ENCODE peak calls at places on chromosomes 5 and 9, in six cellular contexts. One of them, this sample, is unnamed.

GRCh38 chr9:110655723-110656641 is 12.6 kb upstream of the MUSK start:
- DNase-seq in HFF-Myc: no peak
- DNase-seq in iris pigment epithelial cell: peak
- DNase-seq in fibroblast of pulmonary artery: peak
- DNase-seq in fibroblast of villous mesenchyme: peak
- DNase-seq in body of pancreas: no peak
- DNase-seq in this sample: peak

GRCh38 chr5:122756263-122756911 is 18.5 kb upstream of the SNX2 start:
- DNase-seq in fibroblast of villous mesenchyme: peak
- DNase-seq in iris pigment epithelial cell: peak
- DNase-seq in fibroblast of pulmonary artery: peak
- DNase-seq in HFF-Myc: no peak
- DNase-seq in body of pancreas: no peak
- DNase-seq in this sample: no peak

GRCh38 chr5:159444441-159445082 is 114.3 kb upstream of the IL12B start:
- DNase-seq in fibroblast of pulmonary artery: peak
- DNase-seq in HFF-Myc: no peak
- DNase-seq in fibroblast of villous mesenchyme: peak
- DNase-seq in body of pancreas: no peak
- DNase-seq in iris pigment epithelial cell: peak
- DNase-seq in this sample: no peak

GRCh38 chr5:73095564-73096238 is 24.7 kb upstream of the TMEM171 start:
- DNase-seq in fibroblast of pulmonary artery: no peak
- DNase-seq in HFF-Myc: no peak
- DNase-seq in fibroblast of villous mesenchyme: no peak
- DNase-seq in body of pancreas: no peak
- DNase-seq in iris pigment epithelial cell: no peak
- DNase-seq in this sample: no peak

GRCh38 chr5:82349651-82350050 is 71.5 kb upstream of the RPS23 start:
- DNase-seq in HFF-Myc: no peak
- DNase-seq in fibroblast of villous mesenchyme: no peak
- DNase-seq in iris pigment epithelial cell: no peak
- DNase-seq in fibroblast of pulmonary artery: no peak
- DNase-seq in body of pancreas: no peak
- DNase-seq in this sample: no peak

GRCh38 chr9:124813496-124814177 is 36.7 kb downstream of the OLFML2A start:
- DNase-seq in iris pigment epithelial cell: no peak
- DNase-seq in body of pancreas: no peak
- DNase-seq in HFF-Myc: no peak
- DNase-seq in fibroblast of villous mesenchyme: no peak
- DNase-seq in fibroblast of pulmonary artery: no peak
- DNase-seq in this sample: no peak

GRCh38 chr5:57642066-57642465 is 159.5 kb upstream of the ACTBL2 start:
- DNase-seq in iris pigment epithelial cell: no peak
- DNase-seq in fibroblast of villous mesenchyme: no peak
- DNase-seq in HFF-Myc: no peak
- DNase-seq in body of pancreas: no peak
- DNase-seq in fibroblast of pulmonary artery: no peak
- DNase-seq in this sample: no peak

GRCh38 chr5:157511656-157512644 is 51.9 kb downstream of the NIPAL4 start:
- DNase-seq in HFF-Myc: peak
- DNase-seq in iris pigment epithelial cell: peak
- DNase-seq in fibroblast of pulmonary artery: peak
- DNase-seq in fibroblast of villous mesenchyme: peak
- DNase-seq in body of pancreas: peak
- DNase-seq in this sample: peak

GRCh38 chr9:89617978-89618377 is 13.2 kb downstream of the GADD45G start:
- DNase-seq in body of pancreas: peak
- DNase-seq in fibroblast of villous mesenchyme: no peak
- DNase-seq in iris pigment epithelial cell: no peak
- DNase-seq in fibroblast of pulmonary artery: no peak
- DNase-seq in HFF-Myc: no peak
- DNase-seq in this sample: peak

GRCh38 chr9:120708526-120709224 is 5.6 kb downstream of the MEGF9 start:
- DNase-seq in iris pigment epithelial cell: no peak
- DNase-seq in HFF-Myc: peak
- DNase-seq in fibroblast of pulmonary artery: peak
- DNase-seq in fibroblast of villous mesenchyme: peak
- DNase-seq in body of pancreas: no peak
- DNase-seq in this sample: no peak

GRCh38 chr9:127801955-127802575 is 617 bp upstream of the FPGS start:
- DNase-seq in HFF-Myc: no peak
- DNase-seq in iris pigment epithelial cell: peak
- DNase-seq in fibroblast of villous mesenchyme: peak
- DNase-seq in body of pancreas: no peak
- DNase-seq in fibroblast of pulmonary artery: peak
- DNase-seq in this sample: no peak

GRCh38 chr5:109964136-109964535 is 274.4 kb downstream of the MAN2A1 start:
- DNase-seq in HFF-Myc: no peak
- DNase-seq in body of pancreas: no peak
- DNase-seq in fibroblast of villous mesenchyme: no peak
- DNase-seq in fibroblast of pulmonary artery: no peak
- DNase-seq in iris pigment epithelial cell: no peak
- DNase-seq in this sample: no peak

GRCh38 chr5:26388946-26389345 is 649.4 kb downstream of the CDH9 start:
- DNase-seq in iris pigment epithelial cell: peak
- DNase-seq in body of pancreas: no peak
- DNase-seq in HFF-Myc: no peak
- DNase-seq in fibroblast of villous mesenchyme: no peak
- DNase-seq in fibroblast of pulmonary artery: no peak
- DNase-seq in this sample: no peak

GRCh38 chr5:57948091-57948490 is 465.5 kb upstream of the ACTBL2 start:
- DNase-seq in fibroblast of pulmonary artery: no peak
- DNase-seq in HFF-Myc: no peak
- DNase-seq in iris pigment epithelial cell: no peak
- DNase-seq in fibroblast of villous mesenchyme: no peak
- DNase-seq in body of pancreas: no peak
- DNase-seq in this sample: no peak

GRCh38 chr9:92501671-92502393 is 19.5 kb upstream of the ASPN start:
- DNase-seq in fibroblast of pulmonary artery: peak
- DNase-seq in body of pancreas: peak
- DNase-seq in iris pigment epithelial cell: peak
- DNase-seq in HFF-Myc: no peak
- DNase-seq in fibroblast of villous mesenchyme: peak
- DNase-seq in this sample: no peak

GRCh38 chr5:111172504-111172903 is 51.7 kb upstream of the CAMK4 start:
- DNase-seq in fibroblast of villous mesenchyme: no peak
- DNase-seq in body of pancreas: peak
- DNase-seq in iris pigment epithelial cell: no peak
- DNase-seq in HFF-Myc: no peak
- DNase-seq in fibroblast of pulmonary artery: no peak
- DNase-seq in this sample: no peak

GRCh38 chr5:93587919-93588585 is 5.0 kb downstream of the NR2F1 start:
- DNase-seq in iris pigment epithelial cell: peak
- DNase-seq in body of pancreas: no peak
- DNase-seq in fibroblast of pulmonary artery: no peak
- DNase-seq in fibroblast of villous mesenchyme: no peak
- DNase-seq in HFF-Myc: no peak
- DNase-seq in this sample: no peak

GRCh38 chr9:120351106-120351505 is 228.9 kb downstream of the CDK5RAP2 start:
- DNase-seq in fibroblast of villous mesenchyme: no peak
- DNase-seq in iris pigment epithelial cell: no peak
- DNase-seq in fibroblast of pulmonary artery: no peak
- DNase-seq in body of pancreas: no peak
- DNase-seq in HFF-Myc: no peak
- DNase-seq in this sample: no peak

GRCh38 chr9:121748080-121748479 is 96.6 kb downstream of the DAB2IP start:
- DNase-seq in body of pancreas: no peak
- DNase-seq in HFF-Myc: no peak
- DNase-seq in iris pigment epithelial cell: no peak
- DNase-seq in fibroblast of pulmonary artery: no peak
- DNase-seq in fibroblast of villous mesenchyme: no peak
- DNase-seq in this sample: no peak

GRCh38 chr5:32713396-32714381 is 2.6 kb downstream of the NPR3 start:
- DNase-seq in fibroblast of villous mesenchyme: no peak
- DNase-seq in fibroblast of pulmonary artery: no peak
- DNase-seq in HFF-Myc: no peak
- DNase-seq in body of pancreas: peak
- DNase-seq in iris pigment epithelial cell: peak
- DNase-seq in this sample: no peak

GRCh38 chr5:43422143-43422542 is 10.0 kb upstream of the CCL28 start:
- DNase-seq in fibroblast of pulmonary artery: peak
- DNase-seq in body of pancreas: peak
- DNase-seq in iris pigment epithelial cell: peak
- DNase-seq in HFF-Myc: no peak
- DNase-seq in fibroblast of villous mesenchyme: peak
- DNase-seq in this sample: no peak

GRCh38 chr5:59744531-59744992 is 149.0 kb downstream of the PDE4D start:
- DNase-seq in fibroblast of pulmonary artery: peak
- DNase-seq in HFF-Myc: no peak
- DNase-seq in body of pancreas: no peak
- DNase-seq in iris pigment epithelial cell: peak
- DNase-seq in fibroblast of villous mesenchyme: peak
- DNase-seq in this sample: no peak

GRCh38 chr9:131379056-131379455 is 14.8 kb upstream of the PRRC2B start:
- DNase-seq in fibroblast of villous mesenchyme: no peak
- DNase-seq in body of pancreas: no peak
- DNase-seq in fibroblast of pulmonary artery: no peak
- DNase-seq in iris pigment epithelial cell: no peak
- DNase-seq in HFF-Myc: no peak
- DNase-seq in this sample: no peak

This sample was measured in lung.